ENCODE peak calls at places on chromosome 9, in five cellular contexts. One of them, this sample, is unnamed.

GRCh38 chr9:91951944-91952520 is 2.0 kb upstream of the ROR2 start:
- DNase-seq in right atrium auricular region: no peak
- DNase-seq in endothelial cell: no peak
- DNase-seq in Calu3: no peak
- DNase-seq in A549: no peak
- DNase-seq in this sample: no peak

GRCh38 chr9:90629354-90629753 is 13.3 kb downstream of the DIRAS2 start:
- DNase-seq in right atrium auricular region: no peak
- DNase-seq in endothelial cell: no peak
- DNase-seq in Calu3: no peak
- DNase-seq in A549: no peak
- DNase-seq in this sample: no peak

GRCh38 chr9:124629600-124629999 is 122.4 kb upstream of the NR5A1 start:
- DNase-seq in right atrium auricular region: no peak
- DNase-seq in endothelial cell: no peak
- DNase-seq in Calu3: no peak
- DNase-seq in A549: no peak
- DNase-seq in this sample: no peak

GRCh38 chr9:3906437-3907213 is 380.8 kb upstream of the RFX3 start:
- DNase-seq in right atrium auricular region: peak
- DNase-seq in endothelial cell: no peak
- DNase-seq in Calu3: peak
- DNase-seq in A549: peak
- DNase-seq in this sample: no peak

GRCh38 chr9:112705773-112706427 is 12.0 kb downstream of the INIP start:
- DNase-seq in right atrium auricular region: no peak
- DNase-seq in endothelial cell: peak
- DNase-seq in Calu3: no peak
- DNase-seq in A549: no peak
- DNase-seq in this sample: peak

GRCh38 chr9:135332979-135333748 is 146.4 kb upstream of the PPP1R26 start:
- DNase-seq in right atrium auricular region: no peak
- DNase-seq in endothelial cell: no peak
- DNase-seq in Calu3: no peak
- DNase-seq in A549: no peak
- DNase-seq in this sample: no peak

GRCh38 chr9:99259231-99259918 is 37.3 kb downstream of the SEC61B start:
- DNase-seq in right atrium auricular region: peak
- DNase-seq in endothelial cell: no peak
- DNase-seq in Calu3: no peak
- DNase-seq in A549: no peak
- DNase-seq in this sample: peak

GRCh38 chr9:87069690-87070089 is 122.4 kb upstream of the GAS1 start:
- DNase-seq in right atrium auricular region: no peak
- DNase-seq in endothelial cell: no peak
- DNase-seq in Calu3: no peak
- DNase-seq in A549: no peak
- DNase-seq in this sample: no peak

GRCh38 chr9:18384066-18384465 is 89.9 kb upstream of the ADAMTSL1 start:
- DNase-seq in right atrium auricular region: no peak
- DNase-seq in endothelial cell: no peak
- DNase-seq in Calu3: no peak
- DNase-seq in A549: no peak
- DNase-seq in this sample: no peak

GRCh38 chr9:2012347-2012746 is 2.8 kb upstream of the SMARCA2 start:
- DNase-seq in right atrium auricular region: no peak
- DNase-seq in endothelial cell: no peak
- DNase-seq in Calu3: no peak
- DNase-seq in A549: no peak
- DNase-seq in this sample: no peak

GRCh38 chr9:11319477-11320060 is 706.8 kb upstream of the PTPRD start:
- DNase-seq in right atrium auricular region: no peak
- DNase-seq in endothelial cell: peak
- DNase-seq in Calu3: no peak
- DNase-seq in A549: no peak
- DNase-seq in this sample: no peak

GRCh38 chr9:34580358-34580757 is 9.2 kb downstream of the CNTFR start:
- DNase-seq in right atrium auricular region: no peak
- DNase-seq in endothelial cell: no peak
- DNase-seq in Calu3: no peak
- DNase-seq in A549: no peak
- DNase-seq in this sample: no peak

GRCh38 chr9:36974731-36975130 is 59.3 kb downstream of the PAX5 start:
- DNase-seq in right atrium auricular region: no peak
- DNase-seq in endothelial cell: no peak
- DNase-seq in Calu3: no peak
- DNase-seq in A549: no peak
- DNase-seq in this sample: no peak

GRCh38 chr9:127711226-127711701 is 4.2 kb downstream of the PTRH1 start:
- DNase-seq in right atrium auricular region: no peak
- DNase-seq in endothelial cell: no peak
- DNase-seq in Calu3: no peak
- DNase-seq in A549: no peak
- DNase-seq in this sample: no peak

GRCh38 chr9:72300884-72301283 is 64.1 kb downstream of the ZFAND5 start:
- DNase-seq in right atrium auricular region: no peak
- DNase-seq in endothelial cell: no peak
- DNase-seq in Calu3: no peak
- DNase-seq in A549: no peak
- DNase-seq in this sample: no peak

GRCh38 chr9:3916984-3917383 is 382.9 kb downstream of the GLIS3 start:
- DNase-seq in right atrium auricular region: no peak
- DNase-seq in endothelial cell: no peak
- DNase-seq in Calu3: no peak
- DNase-seq in A549: no peak
- DNase-seq in this sample: no peak

GRCh38 chr9:5696884-5697283 is 68.0 kb downstream of the RIC1 start:
- DNase-seq in right atrium auricular region: no peak
- DNase-seq in endothelial cell: no peak
- DNase-seq in Calu3: no peak
- DNase-seq in A549: no peak
- DNase-seq in this sample: no peak

GRCh38 chr9:24939099-24939850 is 393.6 kb upstream of the IZUMO3 start:
- DNase-seq in right atrium auricular region: no peak
- DNase-seq in endothelial cell: no peak
- DNase-seq in Calu3: no peak
- DNase-seq in A549: no peak
- DNase-seq in this sample: no peak

GRCh38 chr9:71323357-71323756 is 201.9 kb upstream of the TRPM3 start:
- DNase-seq in right atrium auricular region: no peak
- DNase-seq in endothelial cell: no peak
- DNase-seq in Calu3: no peak
- DNase-seq in A549: no peak
- DNase-seq in this sample: no peak

GRCh38 chr9:8660383-8660782 is 860.8 kb upstream of the DMAC1 start:
- DNase-seq in right atrium auricular region: peak
- DNase-seq in endothelial cell: no peak
- DNase-seq in Calu3: peak
- DNase-seq in A549: no peak
- DNase-seq in this sample: peak

GRCh38 chr9:98333703-98334582 is 78.5 kb upstream of the TBC1D2 start:
- DNase-seq in right atrium auricular region: no peak
- DNase-seq in endothelial cell: no peak
- DNase-seq in Calu3: peak
- DNase-seq in A549: no peak
- DNase-seq in this sample: no peak

GRCh38 chr9:81874228-81874627 is 54.0 kb upstream of the SPATA31D4 start:
- DNase-seq in right atrium auricular region: no peak
- DNase-seq in endothelial cell: no peak
- DNase-seq in Calu3: no peak
- DNase-seq in A549: no peak
- DNase-seq in this sample: no peak

GRCh38 chr9:36268007-36268427 is 9.8 kb upstream of the GNE start:
- DNase-seq in right atrium auricular region: no peak
- DNase-seq in endothelial cell: no peak
- DNase-seq in Calu3: peak
- DNase-seq in A549: no peak
- DNase-seq in this sample: no peak

GRCh38 chr9:88106492-88106891 is 31.8 kb downstream of the SPATA31C2 start:
- DNase-seq in right atrium auricular region: no peak
- DNase-seq in endothelial cell: peak
- DNase-seq in Calu3: peak
- DNase-seq in A549: no peak
- DNase-seq in this sample: peak

GRCh38 chr9:112404367-112404979 is 24.6 kb downstream of the HSDL2 start:
- DNase-seq in right atrium auricular region: no peak
- DNase-seq in endothelial cell: no peak
- DNase-seq in Calu3: no peak
- DNase-seq in A549: no peak
- DNase-seq in this sample: no peak

DNA sequence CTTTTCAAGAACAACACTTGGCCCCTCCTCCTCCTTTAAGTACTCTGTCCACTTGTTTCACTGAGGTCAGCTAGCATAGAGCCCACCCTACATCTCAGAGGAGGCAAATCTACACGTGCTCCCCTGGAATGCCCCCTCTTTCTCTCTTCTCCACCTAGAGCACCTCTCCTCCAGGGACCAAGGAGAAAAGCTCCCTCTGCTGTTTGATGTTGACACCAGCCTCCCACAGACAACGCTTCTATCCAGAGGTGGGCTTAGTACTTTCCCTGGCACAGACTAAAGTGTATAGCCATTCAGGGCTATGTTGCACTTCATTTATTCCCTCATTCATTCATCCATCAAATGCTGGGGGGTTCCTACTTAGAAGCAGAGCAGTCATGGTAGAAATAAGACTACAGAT is 68.2 kb upstream of the TAF1L start:
- DNase-seq in right atrium auricular region: no peak
- DNase-seq in endothelial cell: no peak
- DNase-seq in Calu3: no peak
- DNase-seq in A549: no peak
- DNase-seq in this sample: no peak
- TF ChIP-seq CTCF in right atrium auricular region: no peak
- TF ChIP-seq CTCF in endothelial cell: no peak
- TF ChIP-seq CTCF in Calu3: no peak
- TF ChIP-seq CTCF in A549: peak
- TF ChIP-seq CTCF in this sample: no peak

GRCh38 chr9:85740821-85741111 is 988 bp downstream of the AGTPBP1 start:
- DNase-seq in right atrium auricular region: no peak
- DNase-seq in endothelial cell: no peak
- DNase-seq in Calu3: no peak
- DNase-seq in A549: no peak
- DNase-seq in this sample: no peak

GRCh38 chr9:85743290-85744128 is 1.8 kb upstream of the AGTPBP1 start:
- DNase-seq in right atrium auricular region: no peak
- DNase-seq in endothelial cell: no peak
- DNase-seq in Calu3: peak
- DNase-seq in A549: peak
- DNase-seq in this sample: peak

GRCh38 chr9:85742630-85742928 is 825 bp upstream of the AGTPBP1 start:
- DNase-seq in right atrium auricular region: no peak
- DNase-seq in endothelial cell: no peak
- DNase-seq in Calu3: no peak
- DNase-seq in A549: no peak
- DNase-seq in this sample: no peak

GRCh38 chr9:85741112-85741874 is 461 bp downstream of the AGTPBP1 start:
- DNase-seq in right atrium auricular region: no peak
- DNase-seq in endothelial cell: peak
- DNase-seq in Calu3: no peak
- DNase-seq in A549: peak
- DNase-seq in this sample: peak

DNA sequence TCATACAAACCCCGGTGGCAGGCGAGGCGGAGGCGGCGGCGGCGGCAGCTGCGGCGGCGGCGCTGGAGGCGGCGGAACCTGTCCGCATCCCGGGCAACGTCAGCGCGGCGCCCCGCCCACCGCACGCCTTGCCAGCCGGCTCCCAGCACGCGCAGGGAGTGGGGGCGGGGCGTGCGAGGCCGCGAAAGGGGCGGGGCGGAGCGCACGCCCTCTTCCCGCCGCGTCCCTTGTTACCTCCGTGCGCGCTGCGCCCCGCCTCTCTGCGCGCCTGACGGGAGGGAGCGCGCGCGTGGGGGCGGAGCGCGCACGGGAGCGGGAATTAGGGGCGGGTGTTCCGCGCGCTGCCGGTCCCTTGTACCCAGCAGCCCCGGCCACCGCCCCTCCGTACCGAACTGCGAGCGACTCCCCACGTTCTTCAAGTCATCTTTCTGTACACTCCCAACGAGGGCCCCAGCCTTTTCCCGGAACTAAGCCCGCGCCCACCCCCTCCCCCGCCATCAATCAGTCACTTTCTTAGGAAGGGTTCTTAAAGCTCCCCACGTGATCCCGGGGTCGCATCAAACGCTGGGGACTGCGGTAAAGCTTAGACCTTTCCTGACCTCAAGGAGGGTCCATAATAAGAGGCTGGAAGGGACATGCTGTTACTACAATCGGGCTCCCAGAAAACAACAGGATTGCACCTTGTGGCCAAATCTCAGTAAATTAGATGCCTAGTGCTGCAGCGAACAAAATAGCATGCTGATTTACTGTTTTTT is at the start of gene AGTPBP1:
- DNase-seq in right atrium auricular region: peak
- DNase-seq in endothelial cell: peak
- DNase-seq in Calu3: peak
- DNase-seq in A549: peak
- DNase-seq in this sample: peak
- TF ChIP-seq CTCF in right atrium auricular region: no peak
- TF ChIP-seq CTCF in endothelial cell: no peak
- TF ChIP-seq CTCF in Calu3: no peak
- TF ChIP-seq CTCF in A549: no peak
- TF ChIP-seq CTCF in this sample: peak

DNA sequence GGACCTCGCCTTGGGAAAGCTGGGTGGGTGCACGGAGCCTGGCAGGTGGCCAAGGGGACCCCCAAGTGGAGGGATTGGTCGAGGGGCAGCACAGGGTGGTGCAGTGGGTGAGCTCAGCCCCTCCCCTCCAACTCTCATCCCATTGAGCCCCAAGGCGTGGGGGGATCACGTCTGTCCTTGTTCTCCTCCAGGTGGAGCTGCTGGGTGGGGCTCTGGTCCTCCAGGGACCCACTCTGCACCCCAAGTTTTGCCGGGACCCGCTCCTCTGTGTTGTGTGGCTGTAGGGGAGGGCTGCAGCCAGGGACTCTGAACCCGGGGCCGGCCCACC is 3.6 kb upstream of the FUT7 start:
- DNase-seq in right atrium auricular region: no peak
- DNase-seq in endothelial cell: no peak
- DNase-seq in Calu3: no peak
- DNase-seq in A549: no peak
- DNase-seq in this sample: no peak
- TF ChIP-seq CTCF in right atrium auricular region: peak
- TF ChIP-seq CTCF in endothelial cell: peak
- TF ChIP-seq CTCF in Calu3: no peak
- TF ChIP-seq CTCF in A549: peak
- TF ChIP-seq CTCF in this sample: no peak

DNA sequence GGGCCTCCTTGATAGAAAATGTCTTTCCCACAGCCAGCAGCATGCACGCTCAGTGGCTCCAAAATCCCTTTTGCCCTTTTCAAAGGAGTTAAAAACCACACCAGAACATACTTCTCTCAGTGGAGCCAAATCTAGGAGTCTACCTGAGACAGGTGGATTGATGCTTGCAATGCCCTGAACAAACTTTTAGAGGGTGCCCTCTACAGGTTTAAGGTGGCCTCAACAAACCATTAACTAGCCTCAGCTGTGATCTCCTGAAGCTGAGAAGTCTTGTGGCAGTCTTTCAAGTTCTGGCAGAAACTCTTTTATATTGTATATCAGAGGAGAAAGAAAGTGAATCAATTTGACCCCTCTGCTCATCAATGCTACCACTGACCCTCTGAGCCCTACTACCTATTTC is 125.4 kb downstream of the MED27 start:
- DNase-seq in right atrium auricular region: no peak
- DNase-seq in endothelial cell: no peak
- DNase-seq in Calu3: peak
- DNase-seq in A549: no peak
- DNase-seq in this sample: no peak
- TF ChIP-seq CTCF in right atrium auricular region: no peak
- TF ChIP-seq CTCF in endothelial cell: no peak
- TF ChIP-seq CTCF in Calu3: no peak
- TF ChIP-seq CTCF in A549: peak
- TF ChIP-seq CTCF in this sample: no peak

This sample was measured in body of pancreas.